ENCODE peak calls at places on chromosomes 11 and 22, in six cellular contexts. Y, M, W, R, V and F are unnamed samples.
A peak's percentile ranks its signal among the peaks of the same experiment; 100 is the strongest.

GRCh38 chr11:17686185-17686980 is 33.0 kb upstream of the MYOD1 start:
- DNase-seq in R (no peak), V (peak; percentile 70), M (no peak), W (no peak), Y (no peak), F (no peak)

GRCh38 chr11:94910779-94911178 is 62.6 kb downstream of the CWC15 start:
- DNase-seq in Y (no peak), R (peak; percentile 88), W (peak; percentile 88), M (no peak), V (peak; percentile 69), F (peak; percentile 88)

GRCh38 chr11:130831506-130832385 is 84.5 kb downstream of the SNX19 start:
- DNase-seq in R (peak; percentile 22), W (no peak), Y (no peak), M (no peak), V (no peak), F (no peak)

GRCh38 chr22:50671641-50672040 is 982 bp upstream of the SHANK3 start:
- DNase-seq in R (no peak), V (no peak), M (no peak), W (no peak), Y (no peak), F (peak; percentile 31)

GRCh38 chr11:60887531-60887930 is 18.9 kb downstream of the PRPF19 start:
- DNase-seq in M (no peak), R (peak; percentile 61), W (peak; percentile 63), Y (peak; percentile 79), V (peak; percentile 10), F (peak; percentile 69)

GRCh38 chr11:32473282-32473909 is 38.1 kb upstream of the WT1 start:
- DNase-seq in V (no peak), M (no peak), W (no peak), R (no peak), Y (no peak), F (no peak)

GRCh38 chr11:20164152-20164551 is 3.9 kb upstream of the DBX1 start:
- DNase-seq in R (no peak), M (no peak), V (no peak), Y (no peak), W (no peak), F (no peak)

GRCh38 chr11:111259871-111260270 is 14.3 kb downstream of the POU2AF2 start:
- DNase-seq in Y (no peak), R (peak; percentile 3), V (peak; percentile 56), W (no peak), M (no peak), F (peak; percentile 34)

GRCh38 chr11:101331411-101331810 is 201.8 kb upstream of the PGR start:
- DNase-seq in M (no peak), W (no peak), R (no peak), Y (no peak), V (no peak), F (no peak)

GRCh38 chr11:33266418-33267215 is 9.4 kb downstream of the HIPK3 start:
- DNase-seq in W (peak; percentile 87), R (peak; percentile 58), Y (no peak), V (peak; percentile 65), M (peak; percentile 73), F (peak; percentile 72)

GRCh38 chr22:41178425-41178975 is 26.6 kb upstream of the L3MBTL2 start:
- DNase-seq in V (no peak), Y (no peak), R (no peak), M (peak; percentile 68), W (no peak), F (no peak)

GRCh38 chr11:134578807-134579708 is 167.0 kb upstream of the B3GAT1 start:
- DNase-seq in R (no peak), W (no peak), V (no peak), Y (peak; percentile 48), M (no peak), F (no peak)

GRCh38 chr22:23743303-23743705 is 7.6 kb downstream of the ZNF70 start:
- DNase-seq in Y (peak; percentile 34), W (no peak), R (no peak), M (no peak), V (no peak), F (no peak)

GRCh38 chr11:46393231-46393616 is 1.6 kb upstream of the CHRM4 start:
- DNase-seq in W (no peak), M (no peak), Y (no peak), R (no peak), V (no peak), F (no peak)

GRCh38 chr11:24145411-24145810 is 351.4 kb upstream of the LUZP2 start:
- DNase-seq in M (no peak), W (no peak), V (no peak), R (peak; percentile 2), Y (no peak), F (peak; percentile 42)

GRCh38 chr11:30730011-30730410 is 143.9 kb upstream of the MPPED2 start:
- DNase-seq in R (no peak), Y (no peak), W (no peak), V (no peak), M (no peak), F (no peak)

GRCh38 chr22:41334215-41334614 is 32.9 kb downstream of the ZC3H7B start:
- DNase-seq in R (no peak), W (no peak), Y (no peak), M (no peak), V (no peak), F (no peak)

GRCh38 chr11:134499990-134500389 is 87.9 kb upstream of the B3GAT1 start:
- DNase-seq in Y (no peak), R (no peak), V (no peak), W (no peak), M (peak; percentile 21), F (no peak)

GRCh38 chr22:39995346-39996252 is 845 bp downstream of the FAM83F start:
- DNase-seq in R (no peak), Y (no peak), V (no peak), M (peak; percentile 79), W (no peak), F (no peak)

GRCh38 chr11:34358666-34359547 is 1.1 kb upstream of the ABTB2 start:
- DNase-seq in Y (peak; percentile 90), V (peak; percentile 39), R (peak; percentile 73), W (peak; percentile 81), M (peak; percentile 92), F (peak; percentile 88)
- H3K9ac ChIP-seq in Y (peak overlapping the region; percentile 33), V (peak overlapping the region; percentile 15), R (no peak overlapping the region), W (peak overlapping the region; percentile 65), M (peak overlapping the region; percentile 82), F (peak overlapping the region; percentile 13)

DNA sequence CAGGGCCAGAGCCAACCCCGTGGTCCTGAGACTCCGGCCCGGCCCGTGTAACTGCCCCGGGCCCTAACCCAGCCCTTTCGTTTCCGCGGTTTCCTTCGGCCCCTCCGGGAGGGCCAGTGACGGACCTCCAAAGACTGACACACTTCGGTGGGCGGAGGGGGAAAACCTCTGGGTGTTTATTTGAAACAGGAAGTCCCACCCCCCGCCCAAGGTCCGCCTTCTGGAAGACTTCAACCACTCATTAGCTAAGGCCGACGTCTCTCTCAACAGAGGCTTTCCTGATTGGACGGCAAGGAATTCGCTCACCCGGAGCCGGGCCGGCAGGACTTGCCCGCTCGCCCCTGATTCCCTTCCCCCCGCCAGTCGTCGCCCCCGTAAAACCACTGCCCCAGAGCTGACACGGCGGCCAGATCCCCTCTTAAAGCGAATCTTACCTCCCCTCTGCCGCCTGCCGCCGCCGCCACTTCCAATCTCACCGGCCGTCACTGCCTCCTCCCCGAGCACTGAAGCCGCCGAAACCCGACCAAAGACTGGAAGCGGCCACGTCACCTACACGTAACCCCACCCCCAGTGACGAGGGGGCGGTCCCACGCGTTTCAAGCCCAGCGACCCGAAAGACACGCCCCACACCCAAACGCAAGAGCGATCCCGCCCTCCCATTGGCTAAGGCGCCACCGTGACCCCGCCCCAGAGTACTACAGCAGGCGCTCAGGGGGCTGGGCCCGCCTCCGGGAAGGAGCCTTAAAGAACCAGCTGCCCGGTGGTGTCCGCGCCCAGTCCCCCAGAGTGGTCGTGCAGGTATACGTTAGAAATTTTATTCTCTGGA is at the start of gene STX5:
- DNase-seq in Y (peak; percentile 99), R (peak; percentile 99), W (peak; percentile 99), M (peak; percentile 100), V (peak; percentile 97), F (peak; percentile 100)
- H3K9ac ChIP-seq in Y (peak within 1 kb of the TSS; percentile 92), R (peak within 1 kb of the TSS; percentile 94), W (peak within 1 kb of the TSS; percentile 98), M (peak within 1 kb of the TSS; percentile 99), V (peak within 1 kb of the TSS; percentile 94), F (peak within 1 kb of the TSS; percentile 96)

GRCh38 chr11:87459351-87459750 is 421.6 kb downstream of the TMEM135 start:
- DNase-seq in V (no peak), W (no peak), R (no peak), Y (peak; percentile 84), M (no peak), F (no peak)
- H3K9ac ChIP-seq in V (no peak overlapping the region), W (no peak overlapping the region), R (no peak overlapping the region), Y (peak overlapping the region; percentile 39), M (no peak overlapping the region), F (no peak overlapping the region)

DNA sequence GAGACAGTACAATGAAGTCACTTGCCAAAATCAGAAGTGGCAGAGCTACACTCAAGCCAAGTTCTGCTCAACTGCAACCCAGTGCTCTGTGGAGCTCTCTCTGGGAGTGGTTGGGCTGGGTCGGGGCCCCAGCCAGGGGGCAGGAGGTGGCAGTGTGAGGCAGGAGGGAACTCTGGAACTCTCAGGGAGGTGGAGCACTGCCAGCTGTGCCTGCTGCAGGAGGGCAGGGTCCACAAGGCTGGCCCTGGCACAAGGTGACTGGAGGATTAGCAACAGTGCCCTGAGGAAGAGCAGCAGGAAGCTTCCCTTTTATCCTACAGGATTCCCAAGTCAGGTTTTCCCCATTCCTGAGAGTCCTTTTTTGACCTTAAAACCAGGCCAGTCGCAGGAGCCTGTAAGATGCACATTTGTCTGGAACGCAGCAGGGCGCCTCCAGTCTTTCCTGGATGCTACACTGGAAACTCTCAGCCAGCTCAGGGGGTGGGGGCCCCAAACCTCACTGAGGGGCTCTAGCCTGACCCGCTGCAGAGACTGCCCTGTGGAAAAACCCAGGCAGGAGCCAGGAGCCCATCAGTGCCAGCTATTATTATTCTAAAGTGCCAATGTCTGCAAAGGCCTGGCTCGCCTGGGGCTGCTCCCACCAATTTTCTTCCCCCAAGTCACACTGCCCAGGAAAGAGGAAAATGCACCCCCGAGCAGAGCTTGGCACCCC is 31.8 kb downstream of the DKK3 start:
- DNase-seq in Y (no peak), W (no peak), R (no peak), V (no peak), M (no peak), F (peak; percentile 31)
- H3K9ac ChIP-seq in Y (no peak overlapping the region), W (peak overlapping the region; percentile 11), R (peak overlapping the region; percentile 70), V (peak overlapping the region; percentile 75), M (no peak overlapping the region), F (peak overlapping the region; percentile 54)

GRCh38 chr22:44068422-44069191 is 44.5 kb downstream of the PARVB start:
- DNase-seq in V (no peak), R (no peak), W (no peak), M (no peak), Y (no peak), F (no peak)

GRCh38 chr22:44070029-44070428 is 45.9 kb downstream of the PARVB start:
- DNase-seq in R (no peak), M (no peak), Y (no peak), V (no peak), W (no peak), F (no peak)

GRCh38 chr22:44071760-44072159 is 47.7 kb downstream of the PARVB start:
- DNase-seq in R (no peak), Y (no peak), W (no peak), V (no peak), M (no peak), F (no peak)

GRCh38 chr22:44067033-44067432 is 42.9 kb downstream of the PARVB start:
- DNase-seq in V (no peak), Y (peak; percentile 52), W (no peak), R (no peak), M (no peak), F (no peak)

GRCh38 chr22:44067901-44068300 is 43.8 kb downstream of the PARVB start:
- DNase-seq in W (no peak), M (no peak), Y (no peak), V (no peak), R (no peak), F (no peak)
- H3K9ac ChIP-seq in W (no peak overlapping the region), M (no peak overlapping the region), Y (no peak overlapping the region), V (no peak overlapping the region), R (no peak overlapping the region), F (no peak overlapping the region)